ENCODE peak calls at places on chromosomes 11 and 22, in seven cellular contexts. E is neural progenitor cell, H is cardiac muscle cell, C is pancreas, R is PC-3, B is kidney, Q is right lobe of liver. M is an unnamed sample.
A peak's percentile ranks its signal among the peaks of the same experiment; 100 is the strongest.

GRCh38 chr11:36123353-36124220 is 165.6 kb downstream of the COMMD9 start:
- DNase-seq in R (no peak), H (no peak), Q (no peak), B (no peak), E (no peak), C (no peak), M (no peak)

GRCh38 chr11:107561688-107562087 is 3.8 kb downstream of the ALKBH8 start:
- DNase-seq in B (no peak), C (no peak), E (no peak), R (peak; percentile 95), Q (no peak), H (no peak), M (no peak)

GRCh38 chr22:19103881-19104821 is 18.1 kb downstream of the DGCR2 start:
- DNase-seq in C (peak; percentile 84), H (no peak), B (no peak), R (no peak), Q (no peak), E (no peak), M (peak; percentile 59)

GRCh38 chr11:74321487-74322188 is 10.2 kb upstream of the P4HA3 start:
- DNase-seq in C (no peak), B (no peak), Q (no peak), E (peak; percentile 41), R (peak; percentile 77), H (peak; percentile 42), M (no peak)

GRCh38 chr22:35725521-35725920 is 7.8 kb downstream of the APOL5 start:
- DNase-seq in B (no peak), E (no peak), R (no peak), C (no peak), H (no peak), Q (no peak), M (no peak)

GRCh38 chr11:114159320-114159719 is 99.8 kb downstream of the ZBTB16 start:
- DNase-seq in B (peak; percentile 75), R (peak; percentile 51), H (no peak), E (no peak), Q (no peak), C (no peak), M (peak; percentile 74)

GRCh38 chr11:104127828-104128227 is 36.1 kb downstream of the PDGFD start:
- DNase-seq in H (no peak), C (no peak), Q (no peak), R (peak; percentile 39), B (no peak), E (no peak), M (no peak)

GRCh38 chr11:75465701-75466531 is 32.9 kb upstream of the KLHL35 start:
- DNase-seq in R (no peak), E (peak; percentile 64), Q (no peak), H (peak; percentile 20), C (no peak), B (peak; percentile 58), M (no peak)

GRCh38 chr11:34356576-34356917 is 1.3 kb downstream of the ABTB2 start:
- DNase-seq in R (no peak), B (peak; percentile 81), E (peak; percentile 58), H (peak; percentile 39), Q (peak; percentile 50), C (peak; percentile 46), M (peak; percentile 72)

GRCh38 chr11:17063171-17064002 is 14.1 kb downstream of the RPS13 start:
- DNase-seq in Q (peak; percentile 68), H (peak; percentile 71), C (peak; percentile 76), B (no peak), R (peak; percentile 73), E (peak; percentile 81), M (no peak)

GRCh38 chr11:23404225-23405160 is 544.2 kb upstream of the CCDC179 start:
- DNase-seq in Q (no peak), R (no peak), H (no peak), C (peak; percentile 17), B (peak; percentile 59), E (no peak), M (peak; percentile 52)

GRCh38 chr11:88709567-88709966 is 356.2 kb downstream of the GRM5 start:
- DNase-seq in E (no peak), C (no peak), B (no peak), Q (peak; percentile 30), R (peak; percentile 87), H (no peak), M (no peak)

GRCh38 chr11:46315783-46316563 is 31.3 kb upstream of the DGKZ start:
- DNase-seq in H (no peak), R (no peak), B (no peak), C (peak; percentile 80), E (no peak), Q (no peak), M (no peak)

GRCh38 chr11:128210148-128210940 is 377.0 kb downstream of the ETS1 start:
- DNase-seq in E (no peak), B (no peak), Q (no peak), R (peak; percentile 100), C (no peak), H (no peak), M (no peak)

GRCh38 chr11:130858215-130858614 is 58.1 kb downstream of the SNX19 start:
- DNase-seq in C (no peak), B (no peak), Q (no peak), E (no peak), R (peak; percentile 35), H (peak; percentile 28), M (no peak)

GRCh38 chr11:80280737-80281136 is 839.9 kb upstream of the TENM4 start:
- DNase-seq in R (no peak), B (no peak), E (no peak), Q (no peak), C (no peak), H (no peak), M (no peak)

GRCh38 chr11:119892311-119892808 is 163.4 kb upstream of the NECTIN1 start:
- DNase-seq in E (peak; percentile 71), H (peak; percentile 60), C (no peak), B (no peak), R (no peak), Q (no peak), M (no peak)

GRCh38 chr11:131899954-131900580 is 529.7 kb downstream of the NTM start:
- DNase-seq in B (no peak), C (no peak), E (no peak), H (no peak), Q (no peak), R (no peak), M (no peak)

GRCh38 chr11:76627541-76628082 is 42.9 kb downstream of the LRRC32 start:
- DNase-seq in C (no peak), H (no peak), B (no peak), R (no peak), Q (no peak), E (no peak), M (peak; percentile 27)
- H3K4me1 ChIP-seq in C (no peaks in the 10 kb centered on the region), H (peaks cover 27% of the 10 kb centered on the region), B (peaks cover 5% of the 10 kb centered on the region), R (peaks cover 4% of the 10 kb centered on the region), Q (no peaks in the 10 kb centered on the region), E (no peaks in the 10 kb centered on the region), M (peaks cover 27% of the 10 kb centered on the region)

DNA sequence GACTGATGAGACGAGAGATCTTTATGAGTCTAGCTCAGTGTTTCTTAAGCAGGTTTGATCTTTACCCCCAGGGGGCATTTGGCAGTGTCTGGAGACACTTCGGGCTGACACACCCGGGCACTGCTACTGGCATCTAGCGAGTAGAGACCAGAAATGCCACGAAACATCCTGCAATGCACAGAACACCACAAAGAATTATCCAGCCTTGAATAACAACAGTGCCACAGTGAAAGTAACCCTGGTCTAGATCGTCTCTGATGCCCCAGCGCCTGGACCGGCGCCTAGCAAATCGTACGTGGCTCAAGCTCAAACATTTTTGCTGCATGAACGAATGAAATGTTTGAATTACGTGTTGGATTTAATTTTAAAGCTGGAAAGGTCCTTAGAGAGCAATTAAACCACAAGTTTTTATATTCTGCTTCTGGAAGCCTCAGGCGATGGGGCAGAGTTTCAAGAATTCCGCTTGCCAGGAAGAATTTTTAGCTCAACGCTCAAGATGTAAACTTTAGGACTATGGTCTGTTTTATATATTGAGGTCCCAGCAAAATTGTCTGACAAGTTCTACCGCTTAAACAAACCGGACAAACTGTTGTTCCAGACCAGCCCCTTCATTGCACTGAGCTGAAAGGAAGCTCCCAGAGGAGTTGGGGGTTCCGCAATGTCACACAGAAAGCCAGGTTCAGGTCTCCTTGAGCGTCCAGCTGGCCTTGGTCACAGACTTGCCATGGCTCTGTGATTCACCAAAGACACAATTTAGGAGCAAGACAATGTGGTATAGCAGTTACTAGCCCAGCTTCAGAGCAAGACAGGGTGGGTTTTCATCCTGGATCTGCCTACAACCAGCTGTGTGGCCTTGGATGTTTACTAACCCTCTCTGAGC is 44.2 kb upstream of the SMTN start:
- DNase-seq in Q (no peak), E (no peak), H (no peak), C (no peak), R (peak; percentile 64), B (peak; percentile 69), M (peak; percentile 90)
- H3K4me1 ChIP-seq in Q (no peaks in the 10 kb centered on the region), E (no peaks in the 10 kb centered on the region), H (no peaks in the 10 kb centered on the region), C (no peaks in the 10 kb centered on the region), R (peaks cover 6% of the 10 kb centered on the region), B (no peaks in the 10 kb centered on the region), M (no peaks in the 10 kb centered on the region)

GRCh38 chr11:8775341-8776133 is 92.9 kb downstream of the RPL27A start:
- DNase-seq in B (peak; percentile 85), R (peak; percentile 9), C (peak; percentile 40), H (no peak), E (no peak), Q (no peak), M (no peak)

GRCh38 chr11:8777907-8778767 is 95.5 kb downstream of the RPL27A start:
- DNase-seq in H (no peak), E (peak; percentile 31), R (no peak), C (peak; percentile 54), B (no peak), Q (no peak), M (peak; percentile 86)

GRCh38 chr11:8779107-8779506 is 96.5 kb downstream of the RPL27A start:
- DNase-seq in Q (no peak), C (no peak), R (no peak), H (no peak), E (no peak), B (no peak), M (no peak)

GRCh38 chr11:8773916-8774537 is 91.4 kb downstream of the RPL27A start:
- DNase-seq in E (no peak), R (no peak), H (no peak), C (no peak), B (no peak), Q (no peak), M (no peak)

GRCh38 chr11:8776209-8776608 is 93.6 kb downstream of the RPL27A start:
- DNase-seq in H (no peak), B (no peak), Q (no peak), R (no peak), E (no peak), C (peak; percentile 41), M (no peak)
- H3K4me1 ChIP-seq in H (peaks cover 14% of the 10 kb centered on the region), B (peaks cover 29% of the 10 kb centered on the region), Q (no peaks in the 10 kb centered on the region), R (peaks cover 4% of the 10 kb centered on the region), E (peaks cover 8% of the 10 kb centered on the region), C (peaks cover 35% of the 10 kb centered on the region), M (peaks cover 100% of the 10 kb centered on the region)

DNA sequence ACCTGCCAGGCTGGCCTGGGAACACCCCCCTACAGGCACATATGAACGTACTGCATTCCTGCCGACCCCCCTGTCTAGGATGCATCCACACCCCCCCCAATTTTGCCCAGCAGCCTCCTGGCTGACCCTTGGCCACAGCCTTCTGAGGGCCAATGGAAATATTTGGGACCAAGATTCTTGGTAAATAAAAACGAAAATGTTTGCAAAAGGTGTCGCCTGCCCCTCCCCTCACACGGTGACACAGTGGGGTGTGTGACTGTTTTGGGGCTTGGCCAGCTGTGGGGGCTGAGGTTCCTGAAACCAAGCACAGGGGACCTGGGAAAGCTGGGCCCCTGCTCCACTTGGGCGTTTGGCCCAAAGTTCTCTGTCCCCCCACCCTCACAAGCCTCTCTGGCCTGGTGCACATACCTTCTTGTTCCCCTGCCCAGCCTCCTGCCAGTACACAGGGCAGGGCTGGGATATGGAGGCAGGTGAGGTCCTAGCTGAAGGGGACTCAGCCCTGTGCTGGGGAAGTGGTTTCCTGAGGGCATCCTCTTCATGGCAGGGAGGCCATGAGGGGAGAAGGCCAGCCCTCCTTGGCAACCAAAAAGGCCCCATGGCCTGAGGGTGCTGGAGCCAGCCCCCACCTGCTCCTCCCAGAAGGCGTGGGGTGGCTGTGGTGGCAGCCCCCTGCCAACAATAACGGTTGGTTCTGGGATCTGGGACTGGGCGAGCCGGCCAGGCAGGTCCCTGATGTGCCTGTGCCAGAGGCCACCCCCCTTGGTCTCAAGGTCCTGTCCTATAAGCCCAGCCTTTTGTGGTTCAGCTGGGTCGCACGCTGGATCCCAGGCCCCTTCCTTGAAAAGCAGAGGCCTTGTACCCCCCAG is 2.1 kb upstream of the CRACR2B start:
- DNase-seq in R (peak; percentile 53), H (no peak), Q (no peak), C (peak; percentile 85), E (no peak), B (no peak), M (no peak)
- H3K4me1 ChIP-seq in R (peaks cover 46% of the 10 kb centered on the region), H (peaks cover 23% of the 10 kb centered on the region), Q (peaks cover 74% of the 10 kb centered on the region), C (peaks cover 58% of the 10 kb centered on the region), E (peaks cover 35% of the 10 kb centered on the region), B (peaks cover 52% of the 10 kb centered on the region), M (peaks cover 48% of the 10 kb centered on the region)